ENCODE peak calls at places on chromosomes 7 and 10, in six cellular contexts. G is stimulated activated CD8-positive, alpha-beta memory T cell treated with anti-CD3 and anti-CD28 coated beads, Interleukin-15, amount 100 ng/mL, for 4 hours; Q is activated effector memory CD4-positive, alpha-beta T cell treated with anti-CD3 and anti-CD28 coated beads, Interleukin-2, amount 50 U/mL, for 16 hours; Z is SJSA1; V is posterior cingulate gyrus; N is T follicular helper cell. L is an unnamed sample.

GRCh38 chr7:3520206-3520605 is 219.2 kb downstream of the SDK1 start:
- DNase-seq in Z (no peak), Q (no peak), V (no peak), N (no peak), G (no peak), L (no peak)

GRCh38 chr10:124095096-124095495 is 1.7 kb upstream of the CHST15 start:
- DNase-seq in Z (no peak), Q (no peak), N (no peak), V (no peak), G (no peak), L (no peak)

GRCh38 chr7:140540142-140540777 is 61.0 kb upstream of the MKRN1 start:
- DNase-seq in Z (no peak), G (no peak), N (no peak), V (no peak), Q (no peak), L (no peak)

GRCh38 chr7:64934478-64934877 is 31.4 kb downstream of the ZNF273 start:
- DNase-seq in N (no peak), Q (no peak), V (no peak), G (no peak), Z (no peak), L (no peak)

GRCh38 chr7:22578048-22578770 is 78.2 kb upstream of the STEAP1B start:
- DNase-seq in V (no peak), Q (no peak), G (no peak), N (no peak), Z (no peak), L (no peak)

GRCh38 chr10:97179731-97180366 is 5.9 kb downstream of the SLIT1 start:
- DNase-seq in N (no peak), Z (no peak), V (peak), Q (no peak), G (no peak), L (no peak)

GRCh38 chr10:58464956-58465355 is 47.7 kb upstream of the BICC1 start:
- DNase-seq in V (no peak), Z (no peak), N (no peak), G (no peak), Q (no peak), L (no peak)

GRCh38 chr10:51389415-51390342 is 309.7 kb downstream of the CSTF2T start:
- DNase-seq in G (no peak), V (peak), Q (peak), Z (peak), N (peak), L (peak)

GRCh38 chr7:28700790-28701203 is 257.3 kb downstream of the TRIL start:
- DNase-seq in V (no peak), G (no peak), N (no peak), Z (no peak), Q (no peak), L (no peak)

GRCh38 chr10:20492447-20492846 is 404.7 kb downstream of the NEBL start:
- DNase-seq in Z (no peak), N (no peak), Q (no peak), G (no peak), V (no peak), L (no peak)

GRCh38 chr7:4164556-4164955 is 517.5 kb upstream of the FOXK1 start:
- DNase-seq in N (no peak), V (no peak), Z (no peak), G (no peak), Q (no peak), L (no peak)

GRCh38 chr7:73844848-73845460 is 2.6 kb upstream of the METTL27 start:
- DNase-seq in N (no peak), G (no peak), V (no peak), Z (no peak), Q (no peak), L (no peak)

GRCh38 chr7:157481389-157481788 is 144.6 kb downstream of the DNAJB6 start:
- DNase-seq in G (no peak), N (no peak), Q (no peak), Z (no peak), V (peak), L (no peak)

GRCh38 chr10:4684434-4684833 is 141.6 kb upstream of the AKR1E2 start:
- DNase-seq in Q (no peak), Z (peak), V (no peak), G (no peak), N (no peak), L (no peak)